ENCODE peak calls at places on chromosomes 4 and X, in seven cellular contexts. One of them, this sample, is unnamed.

GRCh38 chr4:179125870-179126269 is 1683.6 kb upstream of the AGA start:
- DNase-seq in sigmoid colon: no peak
- DNase-seq in breast epithelium: no peak
- DNase-seq in HCT116: no peak
- DNase-seq in transverse colon: no peak
- DNase-seq in H1: no peak
- DNase-seq in stomach: no peak
- DNase-seq in this sample: no peak

GRCh38 chr4:73901031-73901430 is 31.8 kb downstream of the CXCL1 start:
- DNase-seq in sigmoid colon: no peak
- DNase-seq in breast epithelium: no peak
- DNase-seq in HCT116: no peak
- DNase-seq in transverse colon: no peak
- DNase-seq in H1: no peak
- DNase-seq in stomach: no peak
- DNase-seq in this sample: no peak

GRCh38 chr4:89216866-89217265 is 90.7 kb downstream of the GPRIN3 start:
- DNase-seq in sigmoid colon: no peak
- DNase-seq in breast epithelium: no peak
- DNase-seq in HCT116: no peak
- DNase-seq in transverse colon: no peak
- DNase-seq in H1: no peak
- DNase-seq in stomach: no peak
- DNase-seq in this sample: no peak

GRCh38 chr4:188023682-188024081 is 28.1 kb downstream of the ZFP42 start:
- DNase-seq in sigmoid colon: no peak
- DNase-seq in breast epithelium: no peak
- DNase-seq in HCT116: no peak
- DNase-seq in transverse colon: no peak
- DNase-seq in H1: no peak
- DNase-seq in stomach: no peak
- DNase-seq in this sample: no peak

GRCh38 chr4:2860391-2861348 is 17.0 kb downstream of the ADD1 start:
- DNase-seq in sigmoid colon: no peak
- DNase-seq in breast epithelium: no peak
- DNase-seq in HCT116: no peak
- DNase-seq in transverse colon: no peak
- DNase-seq in H1: no peak
- DNase-seq in stomach: no peak
- DNase-seq in this sample: no peak

GRCh38 chr4:66694716-66695115 is 850.6 kb downstream of the CENPC start:
- DNase-seq in sigmoid colon: no peak
- DNase-seq in breast epithelium: no peak
- DNase-seq in HCT116: no peak
- DNase-seq in transverse colon: no peak
- DNase-seq in H1: no peak
- DNase-seq in stomach: no peak
- DNase-seq in this sample: no peak

GRCh38 chr4:99321241-99322191 is at the start of gene ADH1B:
- DNase-seq in sigmoid colon: no peak
- DNase-seq in breast epithelium: no peak
- DNase-seq in HCT116: no peak
- DNase-seq in transverse colon: no peak
- DNase-seq in H1: no peak
- DNase-seq in stomach: no peak
- DNase-seq in this sample: no peak

GRCh38 chr4:8329859-8330761 is 60.6 kb downstream of the HTRA3 start:
- DNase-seq in sigmoid colon: peak
- DNase-seq in breast epithelium: no peak
- DNase-seq in HCT116: no peak
- DNase-seq in transverse colon: peak
- DNase-seq in H1: no peak
- DNase-seq in stomach: no peak
- DNase-seq in this sample: no peak

GRCh38 chr4:182144621-182145359 is 98.4 kb upstream of the TENM3 start:
- DNase-seq in sigmoid colon: no peak
- DNase-seq in breast epithelium: no peak
- DNase-seq in HCT116: no peak
- DNase-seq in transverse colon: no peak
- DNase-seq in H1: no peak
- DNase-seq in stomach: no peak
- DNase-seq in this sample: no peak

GRCh38 chr4:169682360-169683047 is 62.1 kb downstream of the CLCN3 start:
- DNase-seq in sigmoid colon: no peak
- DNase-seq in breast epithelium: no peak
- DNase-seq in HCT116: no peak
- DNase-seq in transverse colon: no peak
- DNase-seq in H1: no peak
- DNase-seq in stomach: no peak
- DNase-seq in this sample: no peak

GRCh38 chr4:169253904-169254303 is 16.9 kb downstream of the SH3RF1 start:
- DNase-seq in sigmoid colon: no peak
- DNase-seq in breast epithelium: no peak
- DNase-seq in HCT116: no peak
- DNase-seq in transverse colon: no peak
- DNase-seq in H1: no peak
- DNase-seq in stomach: no peak
- DNase-seq in this sample: no peak

GRCh38 chrX:14051416-14051815 is 21.7 kb upstream of the GEMIN8 start:
- DNase-seq in sigmoid colon: no peak
- DNase-seq in breast epithelium: no peak
- DNase-seq in HCT116: no peak
- DNase-seq in transverse colon: no peak
- DNase-seq in H1: no peak
- DNase-seq in stomach: no peak
- DNase-seq in this sample: no peak

GRCh38 chrX:38800981-38801845 is at the start of gene MID1IP1:
- DNase-seq in sigmoid colon: peak
- DNase-seq in breast epithelium: peak
- DNase-seq in HCT116: peak
- DNase-seq in transverse colon: peak
- DNase-seq in H1: peak
- DNase-seq in stomach: peak
- DNase-seq in this sample: peak

GRCh38 chrX:56783450-56783831 is 54.4 kb downstream of the NBDY start:
- DNase-seq in sigmoid colon: peak
- DNase-seq in breast epithelium: peak
- DNase-seq in HCT116: no peak
- DNase-seq in transverse colon: peak
- DNase-seq in H1: no peak
- DNase-seq in stomach: peak
- DNase-seq in this sample: no peak

DNA sequence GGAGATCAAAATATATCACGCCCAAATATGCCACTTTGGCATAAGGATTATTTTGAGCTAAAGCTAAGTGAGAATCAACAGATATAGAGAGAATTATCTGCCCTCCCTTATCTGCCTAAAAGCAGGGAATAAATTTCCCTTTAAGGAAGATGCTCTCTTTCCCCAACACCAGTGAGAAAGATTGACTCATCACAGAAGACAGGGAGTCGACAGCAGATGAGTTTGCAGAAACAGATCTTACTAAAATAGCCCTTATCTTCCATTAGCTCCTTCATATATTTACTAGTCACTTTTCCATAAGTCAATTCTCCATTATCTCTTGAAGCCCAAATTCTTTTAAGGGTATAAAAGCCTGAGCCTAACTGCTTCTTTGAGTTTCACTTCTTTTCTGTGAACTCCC is 156.6 kb downstream of the CAMK2D start:
- DNase-seq in sigmoid colon: no peak
- DNase-seq in breast epithelium: no peak
- DNase-seq in HCT116: no peak
- DNase-seq in transverse colon: no peak
- DNase-seq in H1: no peak
- DNase-seq in stomach: no peak
- DNase-seq in this sample: no peak
- TF ChIP-seq POLR2AphosphoS5 in sigmoid colon: no peak
- TF ChIP-seq POLR2AphosphoS5 in breast epithelium: no peak
- TF ChIP-seq POLR2AphosphoS5 in HCT116: no peak
- TF ChIP-seq POLR2AphosphoS5 in transverse colon: no peak
- TF ChIP-seq POLR2AphosphoS5 in H1: no peak
- TF ChIP-seq POLR2AphosphoS5 in stomach: no peak
- TF ChIP-seq POLR2AphosphoS5 in this sample: no peak

DNA sequence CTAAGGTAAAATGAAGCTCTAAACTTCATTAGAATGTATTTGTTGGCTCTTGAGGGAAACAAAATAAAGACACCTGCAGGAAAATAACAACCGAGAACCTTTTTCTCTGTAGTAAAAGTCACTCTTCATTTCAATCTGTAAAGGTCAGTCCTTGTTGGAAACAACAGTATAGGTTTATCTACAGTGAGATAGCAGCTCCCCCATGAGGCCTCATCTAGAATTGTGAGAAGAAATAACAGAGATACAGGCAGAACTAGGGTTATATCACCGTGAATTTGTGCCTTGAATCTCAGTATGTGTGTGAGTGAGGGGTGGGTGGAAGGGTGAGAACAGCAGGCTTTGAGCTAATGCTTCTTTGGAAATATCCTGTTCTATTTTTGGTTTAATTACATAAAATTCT is 107.8 kb upstream of the FMR1 start:
- DNase-seq in sigmoid colon: no peak
- DNase-seq in breast epithelium: no peak
- DNase-seq in HCT116: no peak
- DNase-seq in transverse colon: no peak
- DNase-seq in H1: no peak
- DNase-seq in stomach: no peak
- DNase-seq in this sample: no peak
- TF ChIP-seq CTCF in sigmoid colon: no peak
- TF ChIP-seq CTCF in breast epithelium: peak
- TF ChIP-seq CTCF in HCT116: peak
- TF ChIP-seq CTCF in transverse colon: peak
- TF ChIP-seq CTCF in H1: peak
- TF ChIP-seq CTCF in stomach: no peak
- TF ChIP-seq CTCF in this sample: no peak

GRCh38 chr4:152015597-152016324 is 255.0 kb upstream of the GATB start:
- DNase-seq in sigmoid colon: no peak
- DNase-seq in breast epithelium: no peak
- DNase-seq in HCT116: no peak
- DNase-seq in transverse colon: no peak
- DNase-seq in H1: no peak
- DNase-seq in stomach: no peak
- DNase-seq in this sample: no peak
- TF ChIP-seq POLR2AphosphoS5 in sigmoid colon: no peak
- TF ChIP-seq POLR2AphosphoS5 in breast epithelium: no peak
- TF ChIP-seq POLR2AphosphoS5 in HCT116: no peak
- TF ChIP-seq POLR2AphosphoS5 in transverse colon: no peak
- TF ChIP-seq POLR2AphosphoS5 in H1: no peak
- TF ChIP-seq POLR2AphosphoS5 in stomach: no peak
- TF ChIP-seq POLR2AphosphoS5 in this sample: no peak

DNA sequence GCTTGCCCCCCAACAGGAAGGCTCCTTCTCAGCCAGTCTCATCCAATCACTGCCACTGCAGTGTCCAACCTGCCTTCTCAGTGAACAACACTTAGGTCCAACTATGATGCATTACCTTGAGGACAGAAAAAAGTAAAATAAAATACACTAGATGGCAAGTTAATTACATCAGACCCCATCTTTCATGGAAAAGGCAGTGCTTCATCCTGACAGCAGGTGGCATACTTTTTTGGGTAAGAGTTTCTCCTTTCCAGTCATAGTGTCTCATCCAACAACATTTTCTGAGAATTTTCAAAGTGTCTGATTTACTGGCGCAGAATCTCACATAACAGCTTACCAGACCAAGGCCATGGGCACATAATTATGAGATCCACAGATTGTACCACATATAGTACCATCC is 1742.8 kb downstream of the PCDH7 start:
- DNase-seq in sigmoid colon: no peak
- DNase-seq in breast epithelium: no peak
- DNase-seq in HCT116: peak
- DNase-seq in transverse colon: no peak
- DNase-seq in H1: no peak
- DNase-seq in stomach: no peak
- DNase-seq in this sample: no peak
- TF ChIP-seq CTCF in sigmoid colon: no peak
- TF ChIP-seq CTCF in breast epithelium: no peak
- TF ChIP-seq CTCF in HCT116: peak
- TF ChIP-seq CTCF in transverse colon: peak
- TF ChIP-seq CTCF in H1: peak
- TF ChIP-seq CTCF in stomach: peak
- TF ChIP-seq CTCF in this sample: no peak